ENCODE peak calls at places on chromosomes 5 and 9, in five cellular contexts. Q, C, M, R and L are unnamed samples.

GRCh38 chr5:78730300-78731094 is 81.9 kb upstream of the LHFPL2 start:
- DNase-seq in Q (no peak), C (no peak), M (no peak), R (no peak), L (no peak)

GRCh38 chr5:123344819-123345426 is 78.3 kb downstream of the CEP120 start:
- DNase-seq in Q (peak; percentile 13), C (peak; percentile 20), M (peak; percentile 7), R (no peak), L (no peak)

GRCh38 chr9:108184941-108185340 is 670.8 kb downstream of the ACTL7B start:
- DNase-seq in Q (no peak), C (no peak), M (no peak), R (no peak), L (no peak)

GRCh38 chr9:16921855-16922254 is 51.4 kb upstream of the BNC2 start:
- DNase-seq in Q (no peak), C (no peak), M (no peak), R (no peak), L (no peak)

GRCh38 chr5:39430461-39430860 is 5.7 kb upstream of the DAB2 start:
- DNase-seq in Q (no peak), C (no peak), M (no peak), R (no peak), L (no peak)

GRCh38 chr5:82257729-82258128 is 20.4 kb downstream of the RPS23 start:
- DNase-seq in Q (no peak), C (no peak), M (no peak), R (no peak), L (no peak)

GRCh38 chr9:135960328-135961276 is 571 bp downstream of the UBAC1 start:
- DNase-seq in Q (no peak), C (peak; percentile 37), M (peak; percentile 26), R (no peak), L (no peak)

GRCh38 chr9:81822967-81823366 is 105.3 kb upstream of the SPATA31D4 start:
- DNase-seq in Q (no peak), C (no peak), M (no peak), R (no peak), L (no peak)

GRCh38 chr5:82497242-82497641 is 219.1 kb upstream of the RPS23 start:
- DNase-seq in Q (no peak), C (no peak), M (no peak), R (no peak), L (no peak)

GRCh38 chr5:181181650-181182565 is 23.1 kb downstream of the TRIM7 start:
- DNase-seq in Q (peak; percentile 78), C (no peak), M (peak; percentile 46), R (peak; percentile 68), L (peak; percentile 87)

GRCh38 chr9:115395511-115396021 is 277.6 kb upstream of the TNC start:
- DNase-seq in Q (no peak), C (no peak), M (no peak), R (no peak), L (no peak)

DNA sequence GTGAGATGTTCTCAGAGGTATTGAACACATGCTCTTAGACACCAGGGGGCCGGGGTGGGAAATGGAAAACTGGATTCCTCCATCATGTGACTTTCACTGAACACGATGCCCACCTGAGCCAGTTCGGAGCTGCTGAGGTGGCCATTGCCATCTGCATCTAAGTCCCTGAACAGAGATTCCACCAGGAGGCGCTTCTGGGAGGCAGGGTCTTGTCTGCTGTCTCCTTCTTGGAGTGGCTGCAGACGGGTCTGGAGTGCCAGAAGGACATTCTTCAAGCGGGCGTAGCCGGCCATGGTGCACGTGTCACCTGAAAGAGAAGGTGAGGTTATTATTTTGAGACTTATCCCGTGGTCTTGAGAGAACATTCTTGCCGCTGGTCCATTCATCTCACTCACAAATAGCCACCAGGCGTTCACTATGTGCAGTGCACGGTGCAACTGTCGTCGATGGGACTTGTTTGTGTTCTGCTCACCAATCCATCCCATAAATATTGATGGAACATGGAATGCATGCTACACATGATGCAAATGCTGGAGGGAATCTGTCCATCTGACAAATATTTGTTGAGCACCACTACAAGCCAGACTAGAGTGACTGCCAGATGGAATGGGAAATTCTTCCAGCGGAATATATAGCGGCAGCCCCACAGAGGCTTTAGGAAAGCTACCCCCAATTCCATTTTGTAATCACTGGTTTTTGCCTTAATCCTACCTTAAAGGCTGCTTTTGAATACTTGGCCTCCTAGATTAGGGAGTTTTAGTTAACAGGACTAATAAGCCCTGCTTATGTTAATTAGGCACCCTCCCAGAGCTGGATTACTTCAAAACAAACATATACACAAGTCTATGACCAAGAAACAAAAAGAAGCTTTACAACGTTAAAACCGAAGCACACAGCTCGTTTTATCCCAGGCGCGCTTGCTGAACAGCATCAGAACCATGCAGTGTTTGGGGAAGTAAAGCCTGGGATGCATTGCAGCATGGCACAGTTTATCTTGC is 264.8 kb downstream of the HSPA4 start:
- DNase-seq in Q (peak; percentile 74), C (no peak), M (peak; percentile 20), R (no peak), L (peak; percentile 82)
- TF ChIP-seq CTCF in Q (no peak), C (no peak), M (peak; percentile 55), R (no peak), L (peak; percentile 73)

GRCh38 chr9:128764361-128764760 is 7.4 kb downstream of the ZER1 start:
- DNase-seq in Q (peak; percentile 50), C (no peak), M (no peak), R (no peak), L (peak; percentile 54)
- TF ChIP-seq CTCF in Q (no peak), C (no peak), M (no peak), R (no peak), L (peak; percentile 45)

DNA sequence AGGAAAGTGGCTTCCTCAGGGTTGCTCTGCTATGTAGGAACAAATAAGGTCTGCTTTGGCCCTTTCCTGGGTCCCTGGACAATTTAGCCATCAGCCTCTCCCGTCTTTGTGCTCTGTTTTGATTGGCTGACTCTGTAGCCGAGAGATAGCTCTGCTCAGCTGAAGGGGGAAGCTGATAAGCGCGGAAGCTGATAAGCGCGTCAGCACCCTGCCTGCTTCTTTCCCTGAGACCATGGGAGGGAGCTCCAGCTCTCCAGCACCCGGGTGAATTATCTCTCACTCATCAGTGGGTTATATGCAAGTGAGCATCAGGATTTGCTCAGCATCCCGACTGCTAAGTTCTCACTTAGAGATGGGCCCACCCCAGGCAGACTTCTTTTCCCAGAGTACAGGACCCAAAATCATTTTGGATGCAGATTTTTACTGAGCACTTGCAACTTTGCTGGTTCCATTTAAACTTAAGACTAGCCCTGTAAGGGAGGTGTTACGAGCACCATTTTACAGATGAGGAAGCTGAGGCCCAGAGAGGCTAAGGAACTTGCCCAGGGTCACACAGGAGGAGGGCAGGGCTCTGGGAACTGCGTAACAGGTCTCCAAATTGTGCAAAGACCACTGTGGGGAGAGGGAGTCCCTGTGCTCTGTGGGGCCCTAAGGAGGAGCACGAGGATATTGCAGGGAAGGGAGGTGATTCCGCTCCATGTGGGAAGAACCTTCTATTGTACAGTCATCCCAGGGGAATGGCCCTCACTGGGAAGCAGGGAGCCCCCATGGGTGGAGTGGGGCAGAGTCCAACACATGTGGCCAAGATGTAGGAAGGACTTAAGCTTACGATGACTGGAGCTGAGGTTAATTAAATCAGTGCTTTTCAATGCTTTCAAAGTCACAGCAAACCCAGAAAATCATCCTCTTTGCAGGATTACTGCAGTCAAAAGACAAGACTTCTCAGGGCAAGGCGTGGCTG is 83.7 kb upstream of the ORM1 start:
- DNase-seq in Q (peak; percentile 24), C (no peak), M (no peak), R (no peak), L (peak; percentile 43)
- TF ChIP-seq CTCF in Q (no peak), C (no peak), M (no peak), R (no peak), L (peak; percentile 55)

DNA sequence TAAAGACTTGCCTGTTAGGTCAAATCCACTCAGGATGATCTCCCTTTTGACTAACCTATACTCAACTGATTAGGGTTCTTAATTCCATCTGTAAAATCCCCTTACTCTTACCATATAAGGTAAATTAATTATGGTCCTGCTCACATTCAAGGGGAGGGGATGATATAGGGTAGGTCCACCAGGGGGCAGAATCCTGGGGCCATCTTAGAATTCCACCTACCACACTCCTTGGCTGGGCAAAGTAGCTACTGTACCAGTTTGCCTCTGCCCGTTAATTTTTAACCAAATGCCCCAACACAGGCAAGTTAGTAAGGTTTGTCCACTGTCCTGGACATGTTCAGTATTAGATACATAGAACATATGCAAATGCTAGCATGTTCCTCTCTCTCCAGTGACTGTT is 262.4 kb downstream of the SEMA5A start:
- DNase-seq in Q (no peak), C (no peak), M (no peak), R (no peak), L (no peak)
- TF ChIP-seq CTCF in Q (peak; percentile 19), C (no peak), M (no peak), R (no peak), L (peak; percentile 56)

GRCh38 chr9:121598167-121599000 is 53.0 kb upstream of the DAB2IP start:
- DNase-seq in Q (peak; percentile 93), C (peak; percentile 82), M (peak; percentile 60), R (peak; percentile 83), L (peak; percentile 93)
- TF ChIP-seq CTCF in Q (no peak), C (peak; percentile 37), M (peak; percentile 67), R (peak; percentile 18), L (peak; percentile 32)

GRCh38 chr5:36222620-36223019 is 19.1 kb downstream of the NADK2 start:
- DNase-seq in Q (no peak), C (no peak), M (no peak), R (no peak), L (no peak)
- TF ChIP-seq CTCF in Q (no peak), C (no peak), M (no peak), R (no peak), L (no peak)

DNA sequence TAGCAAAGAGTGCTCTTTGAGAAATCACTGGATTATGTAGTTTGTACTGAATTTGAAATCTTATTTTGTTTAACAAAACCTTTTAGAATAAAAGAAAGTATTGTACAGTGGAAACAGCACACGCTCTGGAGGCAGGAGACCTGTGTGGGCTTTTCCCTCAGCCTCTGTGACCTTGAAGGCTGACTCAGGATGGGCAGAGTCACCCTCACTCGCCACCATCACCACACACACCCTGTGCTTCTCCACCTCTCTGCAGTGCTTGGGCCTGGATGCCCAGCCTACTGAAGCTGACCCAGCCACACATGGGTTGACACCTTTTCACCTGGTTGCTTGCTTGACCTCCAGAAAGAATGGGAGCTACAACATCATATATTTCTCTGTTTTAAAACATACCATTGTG is 19.6 kb downstream of the ANGPTL2 start:
- DNase-seq in Q (no peak), C (no peak), M (no peak), R (no peak), L (no peak)
- TF ChIP-seq CTCF in Q (no peak), C (no peak), M (no peak), R (no peak), L (no peak)